ENCODE peak calls at places on chromosome 14, in four cellular contexts. One of them, this sample, is unnamed.
A peak's percentile ranks its signal among the peaks of the same experiment; 100 is the strongest.

GRCh38 chr14:28751467-28752058 is 15.0 kb upstream of the FOXG1 start:
- DNase-seq in transverse colon: no peak
- DNase-seq in hepatocyte: peak; percentile 80
- DNase-seq in upper lobe of left lung: no peak
- DNase-seq in this sample: no peak

GRCh38 chr14:88299865-88300264 is 23.2 kb downstream of the KCNK10 start:
- DNase-seq in hepatocyte: no peak
- DNase-seq in transverse colon: no peak
- DNase-seq in upper lobe of left lung: no peak
- DNase-seq in this sample: no peak

GRCh38 chr14:68016243-68016914 is 196.8 kb downstream of the RAD51B start:
- DNase-seq in transverse colon: no peak
- DNase-seq in upper lobe of left lung: no peak
- DNase-seq in hepatocyte: no peak
- DNase-seq in this sample: no peak

GRCh38 chr14:93970967-93971634 is 5.3 kb downstream of the ASB2 start:
- DNase-seq in upper lobe of left lung: no peak
- DNase-seq in hepatocyte: no peak
- DNase-seq in transverse colon: peak; percentile 61
- DNase-seq in this sample: no peak

GRCh38 chr14:44833376-44833775 is 128.4 kb downstream of the KLHL28 start:
- DNase-seq in hepatocyte: peak; percentile 13
- DNase-seq in transverse colon: no peak
- DNase-seq in upper lobe of left lung: no peak
- DNase-seq in this sample: no peak

GRCh38 chr14:41899416-41899815 is 292.7 kb downstream of the LRFN5 start:
- DNase-seq in upper lobe of left lung: no peak
- DNase-seq in transverse colon: no peak
- DNase-seq in hepatocyte: no peak
- DNase-seq in this sample: no peak

GRCh38 chr14:58414845-58415244 is 12.5 kb downstream of the TIMM9 start:
- DNase-seq in hepatocyte: no peak
- DNase-seq in transverse colon: no peak
- DNase-seq in upper lobe of left lung: no peak
- DNase-seq in this sample: no peak

GRCh38 chr14:23094666-23095195 is at the start of gene ACIN1:
- DNase-seq in transverse colon: no peak
- DNase-seq in upper lobe of left lung: peak; percentile 77
- DNase-seq in hepatocyte: peak; percentile 91
- DNase-seq in this sample: no peak

GRCh38 chr14:61973981-61974380 is 211.8 kb downstream of the SNAPC1 start:
- DNase-seq in transverse colon: no peak
- DNase-seq in upper lobe of left lung: no peak
- DNase-seq in hepatocyte: no peak
- DNase-seq in this sample: no peak

GRCh38 chr14:88929656-88930436 is 105.4 kb downstream of the TTC8 start:
- DNase-seq in transverse colon: no peak
- DNase-seq in upper lobe of left lung: no peak
- DNase-seq in hepatocyte: no peak
- DNase-seq in this sample: no peak

GRCh38 chr14:22185191-22185590 is 403.8 kb downstream of the DAD1 start:
- DNase-seq in transverse colon: no peak
- DNase-seq in upper lobe of left lung: no peak
- DNase-seq in hepatocyte: no peak
- DNase-seq in this sample: no peak

GRCh38 chr14:66501592-66501991 is 6.4 kb upstream of the GPHN start:
- DNase-seq in transverse colon: no peak
- DNase-seq in hepatocyte: no peak
- DNase-seq in upper lobe of left lung: no peak
- DNase-seq in this sample: no peak

GRCh38 chr14:68976160-68977067 is 2.7 kb downstream of the ACTN1 start:
- DNase-seq in hepatocyte: peak; percentile 58
- DNase-seq in transverse colon: peak; percentile 52
- DNase-seq in upper lobe of left lung: peak; percentile 37
- DNase-seq in this sample: no peak

GRCh38 chr14:50864237-50864636 is 7.6 kb upstream of the ABHD12B start:
- DNase-seq in upper lobe of left lung: no peak
- DNase-seq in transverse colon: no peak
- DNase-seq in hepatocyte: no peak
- DNase-seq in this sample: no peak

GRCh38 chr14:50856660-50857059 is 15.2 kb upstream of the ABHD12B start:
- DNase-seq in transverse colon: no peak
- DNase-seq in upper lobe of left lung: no peak
- DNase-seq in hepatocyte: no peak
- DNase-seq in this sample: peak; percentile 56

GRCh38 chr14:50859296-50859624 is 12.6 kb upstream of the ABHD12B start:
- DNase-seq in hepatocyte: no peak
- DNase-seq in transverse colon: no peak
- DNase-seq in upper lobe of left lung: no peak
- DNase-seq in this sample: no peak

GRCh38 chr14:50862171-50862570 is 9.7 kb upstream of the ABHD12B start:
- DNase-seq in transverse colon: no peak
- DNase-seq in upper lobe of left lung: no peak
- DNase-seq in hepatocyte: no peak
- DNase-seq in this sample: no peak

GRCh38 chr14:50860478-50861086 is 11.3 kb upstream of the ABHD12B start:
- DNase-seq in transverse colon: peak; percentile 88
- DNase-seq in upper lobe of left lung: peak; percentile 84
- DNase-seq in hepatocyte: peak; percentile 80
- DNase-seq in this sample: peak; percentile 25
- H3K27ac ChIP-seq in transverse colon: peak overlapping the region; percentile 63
- H3K27ac ChIP-seq in upper lobe of left lung: peak overlapping the region; percentile 81
- H3K27ac ChIP-seq in hepatocyte: no peak overlapping the region
- H3K27ac ChIP-seq in this sample: peak overlapping the region; percentile 89

DNA sequence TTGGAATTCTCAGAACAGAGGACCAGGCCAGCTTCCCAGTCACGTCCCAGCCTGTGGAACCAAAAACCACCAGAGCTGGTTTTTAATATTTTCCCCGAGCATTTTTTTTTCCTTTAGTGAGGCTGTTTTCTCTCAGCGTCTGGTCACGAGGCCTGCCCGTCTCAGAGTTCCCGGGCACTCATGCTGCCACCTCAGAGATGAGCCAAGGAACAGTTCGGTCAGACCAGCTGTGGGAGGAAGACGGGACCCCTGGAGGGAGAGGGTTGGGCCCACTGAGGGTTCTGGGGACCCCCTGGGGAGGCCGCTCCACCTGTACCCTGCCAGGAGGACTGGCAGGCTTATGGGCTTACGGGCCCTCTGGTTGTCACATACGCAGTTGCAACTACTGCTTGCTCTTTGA is 39.9 kb downstream of the JDP2 start:
- DNase-seq in transverse colon: no peak
- DNase-seq in hepatocyte: no peak
- DNase-seq in upper lobe of left lung: no peak
- DNase-seq in this sample: no peak
- H3K27ac ChIP-seq in transverse colon: peak overlapping the region; percentile 21
- H3K27ac ChIP-seq in hepatocyte: no peak overlapping the region
- H3K27ac ChIP-seq in upper lobe of left lung: peak overlapping the region; percentile 2
- H3K27ac ChIP-seq in this sample: no peak overlapping the region

GRCh38 chr14:56841611-56842010 is 31.3 kb upstream of the OTX2 start:
- DNase-seq in upper lobe of left lung: no peak
- DNase-seq in hepatocyte: no peak
- DNase-seq in transverse colon: no peak
- DNase-seq in this sample: no peak
- H3K27ac ChIP-seq in upper lobe of left lung: no peak overlapping the region
- H3K27ac ChIP-seq in hepatocyte: no peak overlapping the region
- H3K27ac ChIP-seq in transverse colon: no peak overlapping the region
- H3K27ac ChIP-seq in this sample: no peak overlapping the region

GRCh38 chr14:64879635-64880381 is at the start of gene SPTB:
- DNase-seq in hepatocyte: peak; percentile 60
- DNase-seq in transverse colon: peak; percentile 58
- DNase-seq in upper lobe of left lung: peak; percentile 56
- DNase-seq in this sample: peak; percentile 45
- H3K27ac ChIP-seq in hepatocyte: no peak within 1 kb of the TSS
- H3K27ac ChIP-seq in transverse colon: no peak within 1 kb of the TSS
- H3K27ac ChIP-seq in upper lobe of left lung: peak within 1 kb of the TSS; percentile 33
- H3K27ac ChIP-seq in this sample: no peak within 1 kb of the TSS

DNA sequence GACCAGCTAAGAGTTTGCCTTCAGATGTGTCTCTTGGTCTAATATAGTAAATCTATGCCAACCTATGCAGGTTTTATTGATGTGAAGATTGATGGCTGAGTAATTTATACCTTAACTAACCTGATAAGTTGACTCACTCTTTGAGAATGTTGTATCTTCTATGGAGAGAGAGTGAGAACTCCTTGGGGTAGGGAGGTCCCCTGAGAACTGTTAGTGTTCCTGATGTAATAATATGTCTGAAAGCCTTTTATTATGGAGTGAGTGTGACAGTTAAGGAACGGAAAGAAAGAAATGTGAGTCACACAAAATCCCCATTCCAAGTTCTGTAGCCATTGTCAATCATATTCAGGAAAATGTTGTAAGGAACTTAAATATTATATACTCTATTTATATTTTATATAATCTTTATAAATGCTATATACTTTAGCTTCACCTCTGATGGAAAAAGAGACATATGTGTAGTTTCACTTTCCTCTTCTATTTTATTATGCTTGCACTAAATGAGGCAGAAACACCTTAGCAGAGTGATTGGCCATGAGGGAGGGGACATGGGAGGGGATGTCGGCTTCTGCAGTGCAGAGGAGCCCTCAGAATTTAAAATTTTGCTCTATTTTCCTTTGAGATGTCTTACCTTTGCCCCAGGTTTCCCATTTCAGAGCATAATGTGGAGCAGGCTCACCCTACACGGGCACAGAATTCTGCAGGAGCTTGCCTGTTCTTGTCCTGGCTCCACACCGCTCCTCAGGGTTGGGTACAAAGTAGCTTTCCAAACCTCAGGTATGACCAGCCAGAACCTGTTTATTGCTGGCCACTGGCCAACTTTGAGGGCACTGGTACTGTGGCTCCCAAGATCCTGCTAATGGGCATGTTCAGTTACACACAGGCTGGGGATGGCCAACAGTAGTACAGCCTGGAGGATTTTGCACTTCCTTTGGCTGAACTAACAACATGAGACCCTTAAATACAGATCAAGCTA is 57.7 kb downstream of the ARF6 start:
- DNase-seq in upper lobe of left lung: peak; percentile 88
- DNase-seq in hepatocyte: no peak
- DNase-seq in transverse colon: peak; percentile 88
- DNase-seq in this sample: no peak
- H3K27ac ChIP-seq in upper lobe of left lung: peak overlapping the region; percentile 58
- H3K27ac ChIP-seq in hepatocyte: peak overlapping the region; percentile 9
- H3K27ac ChIP-seq in transverse colon: peak overlapping the region; percentile 80
- H3K27ac ChIP-seq in this sample: no peak overlapping the region

DNA sequence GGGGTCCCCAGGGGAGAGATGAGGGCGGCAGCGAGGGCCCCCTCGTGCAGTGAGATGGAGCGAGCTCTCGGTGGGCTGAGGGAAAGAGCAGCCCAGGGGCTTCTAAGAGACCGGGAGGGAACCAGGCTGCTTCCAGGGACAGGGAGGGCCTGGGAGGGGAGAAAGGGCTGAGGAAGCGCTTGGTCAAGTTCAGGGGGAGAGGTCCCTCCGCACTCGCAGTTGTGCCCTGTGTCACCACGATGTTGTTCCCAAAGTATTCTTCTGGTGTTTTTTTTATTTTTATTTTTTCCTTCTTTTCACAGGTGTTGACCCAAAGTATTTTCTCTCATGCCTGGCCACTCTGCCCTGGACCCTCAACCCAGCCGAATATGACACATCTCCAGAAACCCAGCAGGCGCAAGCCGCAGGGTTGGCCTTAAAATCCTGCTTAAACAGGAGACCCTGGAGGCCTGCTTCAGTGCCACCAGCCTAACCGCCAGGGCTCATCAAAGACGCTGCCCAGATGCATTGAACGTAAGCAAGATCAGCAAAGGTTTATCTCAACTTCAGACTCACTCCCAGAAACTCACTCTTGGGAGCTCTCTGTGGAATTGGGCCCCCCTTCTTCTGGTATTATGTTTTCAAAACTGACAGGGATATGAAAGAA is 16.2 kb downstream of the TNFAIP2 start:
- DNase-seq in hepatocyte: no peak
- DNase-seq in transverse colon: no peak
- DNase-seq in upper lobe of left lung: no peak
- DNase-seq in this sample: no peak
- H3K27ac ChIP-seq in hepatocyte: no peak overlapping the region
- H3K27ac ChIP-seq in transverse colon: no peak overlapping the region
- H3K27ac ChIP-seq in upper lobe of left lung: no peak overlapping the region
- H3K27ac ChIP-seq in this sample: no peak overlapping the region

DNA sequence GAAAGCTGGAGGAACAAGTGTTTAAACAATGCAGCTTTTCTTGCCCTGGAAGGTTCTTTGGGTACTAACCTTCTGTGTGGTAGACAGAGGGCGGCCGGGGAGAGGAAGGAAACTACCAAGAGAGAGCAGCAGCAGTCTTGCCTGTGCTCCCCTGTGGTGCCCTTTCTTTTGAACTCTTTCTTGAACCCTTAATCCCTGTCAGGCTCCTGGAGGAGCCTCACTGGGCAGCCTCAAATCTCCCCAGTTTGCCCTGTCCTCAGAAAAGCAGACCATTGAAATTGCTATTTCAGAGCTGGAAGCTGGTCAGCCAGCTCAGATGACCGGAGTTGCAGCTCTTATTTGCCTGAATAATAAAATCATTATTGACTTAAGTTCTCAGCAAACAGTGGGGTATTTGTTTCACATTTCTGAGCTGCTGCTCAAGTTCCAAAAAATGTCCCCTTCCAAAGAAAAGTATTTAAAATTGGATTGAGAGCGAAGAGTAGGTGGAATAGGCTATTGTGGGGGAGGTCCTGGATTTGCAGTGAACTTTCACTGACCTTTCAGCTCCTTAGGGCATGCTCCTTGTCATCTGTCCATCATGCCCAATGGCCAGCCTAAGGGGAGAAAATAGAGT is 42.1 kb upstream of the RNASE3 start:
- DNase-seq in transverse colon: no peak
- DNase-seq in hepatocyte: no peak
- DNase-seq in upper lobe of left lung: no peak
- DNase-seq in this sample: peak; percentile 54
- H3K27ac ChIP-seq in transverse colon: peak overlapping the region; percentile 5
- H3K27ac ChIP-seq in hepatocyte: peak overlapping the region; percentile 73
- H3K27ac ChIP-seq in upper lobe of left lung: peak overlapping the region; percentile 66
- H3K27ac ChIP-seq in this sample: peak overlapping the region; percentile 76

DNA sequence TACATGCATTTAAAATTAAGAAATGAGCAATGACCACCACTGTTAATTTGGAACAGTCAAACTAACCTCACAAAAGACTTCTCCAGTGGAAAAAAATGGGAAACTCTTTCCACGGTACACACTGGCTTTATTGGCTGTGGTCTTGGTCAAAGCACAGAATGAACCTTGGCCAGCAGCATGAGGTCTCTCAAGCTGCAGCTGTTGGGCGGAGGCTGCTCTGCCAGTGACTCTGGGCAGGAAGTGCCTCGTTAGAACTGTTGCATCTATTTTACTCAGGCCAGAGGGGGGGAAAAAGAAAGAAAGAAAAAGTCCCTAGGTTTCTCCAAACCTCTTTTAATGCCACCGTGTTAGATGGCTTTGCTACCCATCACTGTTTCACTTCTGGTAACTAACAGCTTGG is 279.8 kb upstream of the DIO2 start:
- DNase-seq in hepatocyte: peak; percentile 40
- DNase-seq in upper lobe of left lung: no peak
- DNase-seq in transverse colon: peak; percentile 27
- DNase-seq in this sample: no peak
- H3K27ac ChIP-seq in hepatocyte: peak overlapping the region; percentile 25
- H3K27ac ChIP-seq in upper lobe of left lung: no peak overlapping the region
- H3K27ac ChIP-seq in transverse colon: no peak overlapping the region
- H3K27ac ChIP-seq in this sample: no peak overlapping the region